ENCODE peak calls at places on chromosomes 12 and 14, in five cellular contexts. One of them, this sample, is unnamed.

GRCh38 chr12:43337571-43338497 is 214.2 kb downstream of the ADAMTS20 start:
- DNase-seq in omental fat pad: no peak
- DNase-seq in neural progenitor cell: no peak
- DNase-seq in spleen: no peak
- DNase-seq in body of pancreas: no peak
- DNase-seq in this sample: no peak

GRCh38 chr14:95886366-95886765 is 9.7 kb downstream of the TUNAR start:
- DNase-seq in omental fat pad: no peak
- DNase-seq in neural progenitor cell: no peak
- DNase-seq in spleen: no peak
- DNase-seq in body of pancreas: no peak
- DNase-seq in this sample: no peak

GRCh38 chr14:30706704-30707103 is 84.6 kb downstream of the SCFD1 start:
- DNase-seq in omental fat pad: no peak
- DNase-seq in neural progenitor cell: peak; percentile 25
- DNase-seq in spleen: no peak
- DNase-seq in body of pancreas: no peak
- DNase-seq in this sample: no peak

GRCh38 chr14:96039633-96040311 is 610 bp downstream of the C14orf132 start:
- DNase-seq in omental fat pad: no peak
- DNase-seq in neural progenitor cell: peak; percentile 69
- DNase-seq in spleen: no peak
- DNase-seq in body of pancreas: no peak
- DNase-seq in this sample: no peak

GRCh38 chr14:24369907-24370687 is 2.1 kb downstream of the NFATC4 start:
- DNase-seq in omental fat pad: no peak
- DNase-seq in neural progenitor cell: no peak
- DNase-seq in spleen: no peak
- DNase-seq in body of pancreas: no peak
- DNase-seq in this sample: no peak

GRCh38 chr12:91577586-91578539 is 395.2 kb upstream of the DCN start:
- DNase-seq in omental fat pad: no peak
- DNase-seq in neural progenitor cell: no peak
- DNase-seq in spleen: no peak
- DNase-seq in body of pancreas: no peak
- DNase-seq in this sample: no peak

GRCh38 chr12:51840966-51841365 is 7.6 kb downstream of the FIGNL2 start:
- DNase-seq in omental fat pad: no peak
- DNase-seq in neural progenitor cell: no peak
- DNase-seq in spleen: no peak
- DNase-seq in body of pancreas: no peak
- DNase-seq in this sample: no peak

GRCh38 chr12:124939428-124940142 is 25.1 kb upstream of the UBC start:
- DNase-seq in omental fat pad: peak; percentile 85
- DNase-seq in neural progenitor cell: peak; percentile 93
- DNase-seq in spleen: peak; percentile 93
- DNase-seq in body of pancreas: peak; percentile 92
- DNase-seq in this sample: peak; percentile 80

GRCh38 chr12:130818381-130819247 is 20.4 kb downstream of the STX2 start:
- DNase-seq in omental fat pad: no peak
- DNase-seq in neural progenitor cell: peak; percentile 85
- DNase-seq in spleen: peak; percentile 94
- DNase-seq in body of pancreas: peak; percentile 65
- DNase-seq in this sample: peak; percentile 80

GRCh38 chr12:57435288-57435687 is 704 bp downstream of the INHBC start:
- DNase-seq in omental fat pad: no peak
- DNase-seq in neural progenitor cell: no peak
- DNase-seq in spleen: no peak
- DNase-seq in body of pancreas: no peak
- DNase-seq in this sample: no peak

GRCh38 chr12:100225491-100225890 is 24.9 kb downstream of the ACTR6 start:
- DNase-seq in omental fat pad: no peak
- DNase-seq in neural progenitor cell: no peak
- DNase-seq in spleen: no peak
- DNase-seq in body of pancreas: no peak
- DNase-seq in this sample: no peak

GRCh38 chr12:110080410-110080809 is 32.1 kb upstream of the C12orf76 start:
- DNase-seq in omental fat pad: no peak
- DNase-seq in neural progenitor cell: no peak
- DNase-seq in spleen: no peak
- DNase-seq in body of pancreas: no peak
- DNase-seq in this sample: no peak

GRCh38 chr14:105316968-105317498 is 2.5 kb downstream of the PACS2 start:
- DNase-seq in omental fat pad: no peak
- DNase-seq in neural progenitor cell: no peak
- DNase-seq in spleen: no peak
- DNase-seq in body of pancreas: no peak
- DNase-seq in this sample: no peak

GRCh38 chr12:3004655-3005565 is 45.7 kb downstream of the TEAD4 start:
- DNase-seq in omental fat pad: no peak
- DNase-seq in neural progenitor cell: no peak
- DNase-seq in spleen: no peak
- DNase-seq in body of pancreas: peak; percentile 46
- DNase-seq in this sample: no peak

GRCh38 chr14:105475916-105476845 is 1.6 kb downstream of the CRIP2 start:
- DNase-seq in omental fat pad: no peak
- DNase-seq in neural progenitor cell: peak; percentile 34
- DNase-seq in spleen: peak; percentile 90
- DNase-seq in body of pancreas: peak; percentile 74
- DNase-seq in this sample: no peak

GRCh38 chr14:105138021-105138541 is 30.5 kb downstream of the JAG2 start:
- DNase-seq in omental fat pad: no peak
- DNase-seq in neural progenitor cell: no peak
- DNase-seq in spleen: peak; percentile 52
- DNase-seq in body of pancreas: no peak
- DNase-seq in this sample: no peak

DNA sequence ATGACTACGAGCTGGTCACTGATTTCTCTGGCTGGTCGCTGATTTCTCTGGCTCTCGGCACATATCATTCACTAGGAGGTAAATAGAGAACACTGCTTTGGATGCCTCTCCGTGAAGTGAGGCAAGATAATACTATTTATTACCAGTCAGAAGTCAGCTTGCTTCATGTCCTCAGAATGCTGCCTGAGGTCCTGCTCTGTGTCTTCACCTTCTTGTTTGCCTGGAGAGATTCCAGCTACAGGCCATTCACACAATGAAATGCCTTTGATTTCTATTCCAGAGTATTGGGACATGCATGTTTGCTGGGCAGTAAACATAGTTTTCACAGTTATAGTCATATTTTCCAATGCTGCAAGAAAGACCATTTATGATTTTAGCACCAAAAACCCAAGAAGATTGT is 106.7 kb downstream of the AEBP2 start:
- DNase-seq in omental fat pad: no peak
- DNase-seq in neural progenitor cell: no peak
- DNase-seq in spleen: no peak
- DNase-seq in body of pancreas: peak; percentile 15
- DNase-seq in this sample: no peak
- TF ChIP-seq CTCF in omental fat pad: no peak
- TF ChIP-seq CTCF in neural progenitor cell: no peak
- TF ChIP-seq CTCF in spleen: no peak
- TF ChIP-seq CTCF in body of pancreas: no peak
- TF ChIP-seq CTCF in this sample: no peak

GRCh38 chr14:99351166-99352007 is 79.4 kb upstream of the BCL11B start:
- DNase-seq in omental fat pad: no peak
- DNase-seq in neural progenitor cell: no peak
- DNase-seq in spleen: no peak
- DNase-seq in body of pancreas: no peak
- DNase-seq in this sample: no peak
- TF ChIP-seq CTCF in omental fat pad: no peak
- TF ChIP-seq CTCF in neural progenitor cell: no peak
- TF ChIP-seq CTCF in spleen: no peak
- TF ChIP-seq CTCF in body of pancreas: no peak
- TF ChIP-seq CTCF in this sample: no peak

GRCh38 chr12:20701106-20701505 is 6.0 kb downstream of the SLCO1C1 start:
- DNase-seq in omental fat pad: no peak
- DNase-seq in neural progenitor cell: no peak
- DNase-seq in spleen: no peak
- DNase-seq in body of pancreas: no peak
- DNase-seq in this sample: no peak

GRCh38 chr12:20704860-20705259 is 9.7 kb downstream of the SLCO1C1 start:
- DNase-seq in omental fat pad: no peak
- DNase-seq in neural progenitor cell: no peak
- DNase-seq in spleen: no peak
- DNase-seq in body of pancreas: no peak
- DNase-seq in this sample: no peak
- TF ChIP-seq CTCF in omental fat pad: no peak
- TF ChIP-seq CTCF in neural progenitor cell: no peak
- TF ChIP-seq CTCF in spleen: no peak
- TF ChIP-seq CTCF in body of pancreas: no peak
- TF ChIP-seq CTCF in this sample: no peak

GRCh38 chr12:17079251-17079909 is 473.4 kb upstream of the LMO3 start:
- DNase-seq in omental fat pad: no peak
- DNase-seq in neural progenitor cell: no peak
- DNase-seq in spleen: no peak
- DNase-seq in body of pancreas: no peak
- DNase-seq in this sample: no peak
- TF ChIP-seq CTCF in omental fat pad: no peak
- TF ChIP-seq CTCF in neural progenitor cell: peak; percentile 48
- TF ChIP-seq CTCF in spleen: no peak
- TF ChIP-seq CTCF in body of pancreas: no peak
- TF ChIP-seq CTCF in this sample: no peak

GRCh38 chr12:32293808-32294419 is 105.4 kb upstream of the FGD4 start:
- DNase-seq in omental fat pad: no peak
- DNase-seq in neural progenitor cell: no peak
- DNase-seq in spleen: no peak
- DNase-seq in body of pancreas: no peak
- DNase-seq in this sample: no peak
- TF ChIP-seq CTCF in omental fat pad: no peak
- TF ChIP-seq CTCF in neural progenitor cell: no peak
- TF ChIP-seq CTCF in spleen: no peak
- TF ChIP-seq CTCF in body of pancreas: no peak
- TF ChIP-seq CTCF in this sample: no peak

GRCh38 chr14:55891692-55892091 is 226.5 kb upstream of the PELI2 start:
- DNase-seq in omental fat pad: no peak
- DNase-seq in neural progenitor cell: no peak
- DNase-seq in spleen: no peak
- DNase-seq in body of pancreas: no peak
- DNase-seq in this sample: no peak
- TF ChIP-seq CTCF in omental fat pad: no peak
- TF ChIP-seq CTCF in neural progenitor cell: no peak
- TF ChIP-seq CTCF in spleen: no peak
- TF ChIP-seq CTCF in body of pancreas: no peak
- TF ChIP-seq CTCF in this sample: no peak

GRCh38 chr12:89166525-89166934 is 185.8 kb downstream of the DUSP6 start:
- DNase-seq in omental fat pad: no peak
- DNase-seq in neural progenitor cell: no peak
- DNase-seq in spleen: no peak
- DNase-seq in body of pancreas: no peak
- DNase-seq in this sample: no peak

GRCh38 chr12:89173096-89173495 is 179.2 kb downstream of the DUSP6 start:
- DNase-seq in omental fat pad: no peak
- DNase-seq in neural progenitor cell: no peak
- DNase-seq in spleen: no peak
- DNase-seq in body of pancreas: no peak
- DNase-seq in this sample: no peak

GRCh38 chr12:89167986-89168385 is 184.3 kb downstream of the DUSP6 start:
- DNase-seq in omental fat pad: no peak
- DNase-seq in neural progenitor cell: no peak
- DNase-seq in spleen: no peak
- DNase-seq in body of pancreas: no peak
- DNase-seq in this sample: no peak

GRCh38 chr12:89177802-89178201 is 174.5 kb downstream of the DUSP6 start:
- DNase-seq in omental fat pad: no peak
- DNase-seq in neural progenitor cell: no peak
- DNase-seq in spleen: no peak
- DNase-seq in body of pancreas: no peak
- DNase-seq in this sample: no peak

DNA sequence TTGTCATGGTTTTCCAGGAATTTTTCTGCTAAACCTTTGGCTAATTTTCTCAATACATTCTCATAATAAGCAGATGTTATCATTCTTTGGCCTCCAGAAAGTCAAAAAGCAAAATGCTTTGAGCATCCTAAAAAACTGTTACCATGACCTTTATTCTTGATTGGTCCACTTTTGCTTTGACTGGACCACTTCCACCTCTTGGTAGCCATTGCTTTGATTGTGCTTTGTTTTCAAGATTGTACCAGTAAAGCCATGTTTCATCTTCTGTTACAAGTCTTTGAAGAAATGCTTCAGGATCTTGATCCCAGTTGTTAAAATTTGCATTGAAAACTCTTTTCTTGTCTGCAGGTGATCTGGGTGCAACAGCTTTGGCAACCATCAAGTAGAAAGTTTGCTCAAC is 180.1 kb downstream of the DUSP6 start:
- DNase-seq in omental fat pad: no peak
- DNase-seq in neural progenitor cell: no peak
- DNase-seq in spleen: no peak
- DNase-seq in body of pancreas: no peak
- DNase-seq in this sample: no peak
- TF ChIP-seq CTCF in omental fat pad: no peak
- TF ChIP-seq CTCF in neural progenitor cell: no peak
- TF ChIP-seq CTCF in spleen: no peak
- TF ChIP-seq CTCF in body of pancreas: no peak
- TF ChIP-seq CTCF in this sample: no peak

This sample was measured in activated B cell treated with CpG ODN at 0.5 μM for 24 hours.